ENCODE peak calls at places on chromosomes 7 and 10, in five cellular contexts. One of them, this sample, is unnamed.

GRCh38 chr7:99143853-99144672 is at the start of gene SMURF1:
- DNase-seq in sigmoid colon: peak; percentile 80
- DNase-seq in Peyer's patch: peak; percentile 85
- DNase-seq in tibial nerve: peak; percentile 35
- DNase-seq in heart left ventricle: peak; percentile 80
- DNase-seq in this sample: peak; percentile 60

GRCh38 chr10:71773221-71773971 is at the start of gene VSIR:
- DNase-seq in sigmoid colon: peak; percentile 96
- DNase-seq in Peyer's patch: peak; percentile 96
- DNase-seq in tibial nerve: peak; percentile 87
- DNase-seq in heart left ventricle: peak; percentile 91
- DNase-seq in this sample: peak; percentile 88

GRCh38 chr7:119350334-119350733 is 922.6 kb upstream of the KCND2 start:
- DNase-seq in sigmoid colon: no peak
- DNase-seq in Peyer's patch: no peak
- DNase-seq in tibial nerve: no peak
- DNase-seq in heart left ventricle: no peak
- DNase-seq in this sample: no peak

GRCh38 chr7:105674200-105675030 is 93.1 kb upstream of the EFCAB10 start:
- DNase-seq in sigmoid colon: no peak
- DNase-seq in Peyer's patch: no peak
- DNase-seq in tibial nerve: no peak
- DNase-seq in heart left ventricle: no peak
- DNase-seq in this sample: no peak

GRCh38 chr7:80379034-80379433 is 132.8 kb downstream of the GNAT3 start:
- DNase-seq in sigmoid colon: no peak
- DNase-seq in Peyer's patch: no peak
- DNase-seq in tibial nerve: no peak
- DNase-seq in heart left ventricle: no peak
- DNase-seq in this sample: no peak

GRCh38 chr7:23895666-23896096 is 185.7 kb downstream of the STK31 start:
- DNase-seq in sigmoid colon: no peak
- DNase-seq in Peyer's patch: no peak
- DNase-seq in tibial nerve: no peak
- DNase-seq in heart left ventricle: no peak
- DNase-seq in this sample: no peak

GRCh38 chr10:47358457-47358856 is 10.3 kb downstream of the RBP3 start:
- DNase-seq in sigmoid colon: no peak
- DNase-seq in Peyer's patch: no peak
- DNase-seq in tibial nerve: no peak
- DNase-seq in heart left ventricle: no peak
- DNase-seq in this sample: no peak

GRCh38 chr7:44729949-44730590 is 18.6 kb upstream of the ZMIZ2 start:
- DNase-seq in sigmoid colon: no peak
- DNase-seq in Peyer's patch: no peak
- DNase-seq in tibial nerve: no peak
- DNase-seq in heart left ventricle: no peak
- DNase-seq in this sample: no peak

GRCh38 chr7:137985253-137985896 is 16.5 kb downstream of the CREB3L2 start:
- DNase-seq in sigmoid colon: no peak
- DNase-seq in Peyer's patch: peak; percentile 63
- DNase-seq in tibial nerve: no peak
- DNase-seq in heart left ventricle: no peak
- DNase-seq in this sample: no peak

GRCh38 chr7:80623465-80624252 is 14.8 kb upstream of the CD36 start:
- DNase-seq in sigmoid colon: no peak
- DNase-seq in Peyer's patch: no peak
- DNase-seq in tibial nerve: no peak
- DNase-seq in heart left ventricle: peak; percentile 46
- DNase-seq in this sample: no peak

GRCh38 chr10:52314007-52314821 is at the start of gene DKK1:
- DNase-seq in sigmoid colon: peak; percentile 69
- DNase-seq in Peyer's patch: peak; percentile 74
- DNase-seq in tibial nerve: peak; percentile 45
- DNase-seq in heart left ventricle: peak; percentile 33
- DNase-seq in this sample: peak; percentile 77

GRCh38 chr7:92837214-92837749 is 909 bp upstream of the CDK6 start:
- DNase-seq in sigmoid colon: no peak
- DNase-seq in Peyer's patch: no peak
- DNase-seq in tibial nerve: no peak
- DNase-seq in heart left ventricle: no peak
- DNase-seq in this sample: no peak

GRCh38 chr10:72001026-72001380 is 36.8 kb downstream of the CHST3 start:
- DNase-seq in sigmoid colon: peak; percentile 71
- DNase-seq in Peyer's patch: no peak
- DNase-seq in tibial nerve: no peak
- DNase-seq in heart left ventricle: no peak
- DNase-seq in this sample: peak; percentile 57

GRCh38 chr7:98557538-98558031 is 59.5 kb upstream of the NPTX2 start:
- DNase-seq in sigmoid colon: no peak
- DNase-seq in Peyer's patch: peak; percentile 53
- DNase-seq in tibial nerve: no peak
- DNase-seq in heart left ventricle: no peak
- DNase-seq in this sample: no peak

GRCh38 chr10:128710795-128711183 is 584.6 kb upstream of the MKI67 start:
- DNase-seq in sigmoid colon: no peak
- DNase-seq in Peyer's patch: no peak
- DNase-seq in tibial nerve: no peak
- DNase-seq in heart left ventricle: no peak
- DNase-seq in this sample: no peak

GRCh38 chr10:107163086-107163880 is 1.2 kb downstream of the SORCS1 start:
- DNase-seq in sigmoid colon: peak; percentile 75
- DNase-seq in Peyer's patch: no peak
- DNase-seq in tibial nerve: no peak
- DNase-seq in heart left ventricle: no peak
- DNase-seq in this sample: peak; percentile 52

GRCh38 chr10:107166378-107166777 is 1.9 kb upstream of the SORCS1 start:
- DNase-seq in sigmoid colon: no peak
- DNase-seq in Peyer's patch: no peak
- DNase-seq in tibial nerve: no peak
- DNase-seq in heart left ventricle: no peak
- DNase-seq in this sample: no peak

GRCh38 chr10:107163904-107164861 is at the start of gene SORCS1:
- DNase-seq in sigmoid colon: peak; percentile 78
- DNase-seq in Peyer's patch: peak; percentile 46
- DNase-seq in tibial nerve: no peak
- DNase-seq in heart left ventricle: no peak
- DNase-seq in this sample: peak; percentile 60

GRCh38 chr10:107168739-107169138 is 4.2 kb upstream of the SORCS1 start:
- DNase-seq in sigmoid colon: no peak
- DNase-seq in Peyer's patch: no peak
- DNase-seq in tibial nerve: no peak
- DNase-seq in heart left ventricle: no peak
- DNase-seq in this sample: no peak

DNA sequence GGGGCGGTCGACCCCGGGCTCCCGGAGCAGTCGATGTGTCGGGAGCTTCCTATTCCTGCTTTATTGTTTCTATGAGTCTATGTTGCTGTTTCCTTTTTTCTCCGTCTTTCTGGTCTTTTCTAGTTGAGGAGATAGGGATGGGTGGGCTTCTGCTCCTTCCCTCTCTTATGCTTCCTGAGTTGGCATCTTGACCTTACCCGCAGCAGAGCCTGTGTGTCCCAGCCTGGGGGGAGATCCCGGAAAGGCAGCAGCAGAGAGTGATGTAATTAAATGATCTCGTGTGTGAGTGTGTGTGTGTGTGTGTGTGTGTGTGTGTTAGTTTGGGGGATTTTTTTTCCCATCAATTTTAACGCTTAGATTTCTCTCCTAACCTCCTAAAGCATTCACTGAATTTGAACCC is 501 bp upstream of the SORCS1 start:
- DNase-seq in sigmoid colon: no peak
- DNase-seq in Peyer's patch: no peak
- DNase-seq in tibial nerve: no peak
- DNase-seq in heart left ventricle: no peak
- DNase-seq in this sample: peak; percentile 19
- H3K4me3 ChIP-seq in sigmoid colon: peak overlapping the region; percentile 63
- H3K4me3 ChIP-seq in Peyer's patch: no peak overlapping the region
- H3K4me3 ChIP-seq in tibial nerve: peak overlapping the region; percentile 73
- H3K4me3 ChIP-seq in heart left ventricle: peak overlapping the region; percentile 30
- H3K4me3 ChIP-seq in this sample: peak overlapping the region; percentile 25

GRCh38 chr10:104231784-104232612 is at the start of gene CFAP43:
- DNase-seq in sigmoid colon: peak; percentile 99
- DNase-seq in Peyer's patch: peak; percentile 100
- DNase-seq in tibial nerve: peak; percentile 99
- DNase-seq in heart left ventricle: peak; percentile 98
- DNase-seq in this sample: peak; percentile 99
- TF ChIP-seq POLR2A in sigmoid colon: no peak
- TF ChIP-seq POLR2A in Peyer's patch: no peak
- TF ChIP-seq POLR2A in tibial nerve: no peak
- TF ChIP-seq POLR2A in heart left ventricle: no peak
- TF ChIP-seq POLR2A in this sample: no peak

GRCh38 chr7:28698744-28699291 is 259.3 kb downstream of the TRIL start:
- DNase-seq in sigmoid colon: no peak
- DNase-seq in Peyer's patch: no peak
- DNase-seq in tibial nerve: no peak
- DNase-seq in heart left ventricle: no peak
- DNase-seq in this sample: no peak
- H3K4me3 ChIP-seq in sigmoid colon: peak overlapping the region; percentile 1
- H3K4me3 ChIP-seq in Peyer's patch: no peak overlapping the region
- H3K4me3 ChIP-seq in tibial nerve: peak overlapping the region; percentile 29
- H3K4me3 ChIP-seq in heart left ventricle: no peak overlapping the region
- H3K4me3 ChIP-seq in this sample: no peak overlapping the region

GRCh38 chr7:2631924-2632716 is at the start of gene TTYH3:
- DNase-seq in sigmoid colon: peak; percentile 83
- DNase-seq in Peyer's patch: no peak
- DNase-seq in tibial nerve: no peak
- DNase-seq in heart left ventricle: no peak
- DNase-seq in this sample: peak; percentile 41
- TF ChIP-seq POLR2A in sigmoid colon: no peak
- TF ChIP-seq POLR2A in Peyer's patch: peak; percentile 43
- TF ChIP-seq POLR2A in tibial nerve: peak; percentile 38
- TF ChIP-seq POLR2A in heart left ventricle: no peak
- TF ChIP-seq POLR2A in this sample: no peak

GRCh38 chr7:4338556-4338955 is 343.5 kb upstream of the FOXK1 start:
- DNase-seq in sigmoid colon: no peak
- DNase-seq in Peyer's patch: no peak
- DNase-seq in tibial nerve: no peak
- DNase-seq in heart left ventricle: no peak
- DNase-seq in this sample: no peak
- H3K4me3 ChIP-seq in sigmoid colon: no peak overlapping the region
- H3K4me3 ChIP-seq in Peyer's patch: no peak overlapping the region
- H3K4me3 ChIP-seq in tibial nerve: no peak overlapping the region
- H3K4me3 ChIP-seq in heart left ventricle: no peak overlapping the region
- H3K4me3 ChIP-seq in this sample: no peak overlapping the region